ENCODE peak calls at places on chromosomes 1 and 21, in four cellular contexts. N is K562, Q is WTC11, S is SK-N-SH. H is an unnamed sample.

GRCh38 chr1:90720137-90720636 is 3.1 kb upstream of the BARHL2 start:
- DNase-seq in N (no peak), S (no peak), Q (no peak), H (no peak)

GRCh38 chr1:107900083-107900945 is 64.7 kb downstream of the VAV3 start:
- DNase-seq in S (no peak), N (no peak), Q (no peak), H (no peak)

GRCh38 chr21:37797403-37797802 is 118.9 kb downstream of the KCNJ6 start:
- DNase-seq in Q (no peak), S (no peak), N (no peak), H (no peak)

GRCh38 chr1:87592156-87592555 is 263.5 kb downstream of the LMO4 start:
- DNase-seq in S (no peak), N (no peak), Q (no peak), H (peak; percentile 24)

GRCh38 chr1:54168206-54168965 is 15.6 kb upstream of the CDCP2 start:
- DNase-seq in S (no peak), N (no peak), Q (no peak), H (no peak)

GRCh38 chr1:39452540-39452939 is 38.9 kb upstream of the BMP8A start:
- DNase-seq in N (no peak), S (no peak), Q (no peak), H (no peak)

GRCh38 chr1:162680419-162681126 is 48.3 kb downstream of the DDR2 start:
- DNase-seq in S (no peak), Q (no peak), N (no peak), H (no peak)

GRCh38 chr1:26212726-26213125 is 21.3 kb upstream of the CEP85 start:
- DNase-seq in S (no peak), N (no peak), Q (no peak), H (no peak)

GRCh38 chr21:45415188-45415942 is 10.4 kb downstream of the COL18A1 start:
- DNase-seq in Q (no peak), N (no peak), S (no peak), H (no peak)

GRCh38 chr21:22319435-22319834 is 1321.2 kb downstream of the NCAM2 start:
- DNase-seq in N (no peak), Q (no peak), S (no peak), H (no peak)

GRCh38 chr1:64469977-64470669 is at the start of gene CACHD1:
- DNase-seq in Q (peak; percentile 83), N (no peak), S (peak; percentile 95), H (no peak)

GRCh38 chr1:235302143-235302542 is 25.8 kb downstream of the ARID4B start:
- DNase-seq in Q (no peak), S (no peak), N (no peak), H (no peak)

GRCh38 chr21:32705139-32705538 is 22.7 kb downstream of the SYNJ1 start:
- DNase-seq in S (no peak), N (no peak), Q (no peak), H (no peak)
- TF ChIP-seq USF1 in S (no peak), N (no peak), Q (no peak), H (no peak)

GRCh38 chr1:8495928-8496401 is 178.1 kb downstream of the SLC45A1 start:
- DNase-seq in N (peak; percentile 51), Q (no peak), S (no peak), H (no peak)
- TF ChIP-seq USF1 in N (no peak), Q (no peak), S (no peak), H (no peak)

GRCh38 chr1:208009303-208009702 is 98.4 kb upstream of the CD34 start:
- DNase-seq in N (no peak), Q (no peak), S (no peak), H (no peak)

GRCh38 chr1:208008534-208008933 is 97.6 kb upstream of the CD34 start:
- DNase-seq in Q (no peak), N (no peak), S (no peak), H (no peak)

GRCh38 chr1:208007938-208008342 is 97.0 kb upstream of the CD34 start:
- DNase-seq in N (no peak), Q (no peak), S (no peak), H (no peak)

GRCh38 chr1:208010487-208011079 is 99.7 kb upstream of the CD34 start:
- DNase-seq in S (no peak), Q (no peak), N (no peak), H (no peak)

DNA sequence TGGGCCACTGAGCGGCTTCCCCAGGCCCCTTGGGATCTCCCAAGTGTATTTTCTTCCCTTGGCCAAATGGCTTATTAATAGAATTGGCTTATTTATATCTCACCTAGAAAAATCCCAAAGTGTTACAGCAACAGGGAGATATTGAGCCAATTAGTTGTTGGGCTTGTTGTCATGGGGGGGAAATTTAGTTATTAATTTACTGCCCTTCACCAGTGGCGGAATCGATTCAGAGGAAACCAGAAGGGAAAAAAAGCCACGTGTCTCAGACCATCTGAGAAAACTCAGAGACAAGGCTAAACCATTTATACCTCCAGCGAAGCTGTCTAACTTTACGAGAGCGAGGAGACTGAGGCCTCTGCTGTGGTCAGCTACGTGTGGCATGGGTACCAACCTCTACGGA is 99.1 kb upstream of the CD34 start:
- DNase-seq in N (no peak), Q (no peak), S (no peak), H (no peak)
- TF ChIP-seq USF1 in N (no peak), Q (no peak), S (no peak), H (no peak)

DNA sequence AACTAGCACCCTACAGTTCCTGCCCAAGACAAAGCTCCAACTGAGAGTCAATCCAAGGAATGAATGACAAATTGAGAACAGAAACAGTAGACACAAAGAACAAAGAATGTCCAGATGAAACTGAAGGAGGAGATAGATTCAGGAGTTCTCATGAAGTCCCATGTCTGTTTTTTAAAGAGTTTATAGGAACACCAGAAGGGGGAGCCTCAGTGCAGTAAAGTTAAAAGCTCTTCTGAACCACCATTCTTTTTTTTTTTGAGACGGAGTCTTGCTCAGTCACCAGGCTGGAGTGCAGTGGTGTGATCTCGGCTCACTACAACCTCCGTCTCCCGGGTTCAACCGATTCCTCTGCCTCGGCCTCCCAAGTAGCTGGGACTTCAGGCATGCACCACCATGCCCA is 323.6 kb downstream of the MRPL39 start:
- DNase-seq in S (no peak), Q (no peak), N (no peak), H (no peak)
- TF ChIP-seq USF1 in S (no peak), Q (no peak), N (no peak), H (no peak)

GRCh38 chr1:2548068-2548589 is 8.0 kb upstream of the TNFRSF14 start:
- DNase-seq in N (peak; percentile 90), Q (peak; percentile 87), S (peak; percentile 89), H (peak; percentile 50)
- TF ChIP-seq USF1 in N (no peak), Q (no peak), S (no peak), H (no peak)

GRCh38 chr1:8169364-8170058 is 143.4 kb upstream of the ERRFI1 start:
- DNase-seq in S (peak; percentile 67), Q (no peak), N (peak; percentile 44), H (peak; percentile 59)
- TF ChIP-seq USF1 in S (peak; percentile 90), Q (no peak), N (peak; percentile 72), H (peak; percentile 82)

H was measured in GM12878.